ENCODE peak calls at places on chromosomes 7 and 10, in six cellular contexts. O, T, D, H, Q and L are unnamed samples.

GRCh38 chr10:123389520-123389919 is 235.3 kb downstream of the BUB3 start:
- DNase-seq in O (no peak), T (no peak), D (no peak), H (no peak), Q (no peak), L (no peak)

GRCh38 chr7:137871173-137871915 is 24.6 kb upstream of the DGKI start:
- DNase-seq in O (no peak), T (no peak), D (no peak), H (no peak), Q (no peak), L (no peak)

GRCh38 chr10:91705948-91706670 is 73.2 kb upstream of the PPP1R3C start:
- DNase-seq in O (no peak), T (no peak), D (no peak), H (no peak), Q (no peak), L (no peak)

GRCh38 chr7:2710901-2711551 is 23.0 kb downstream of the AMZ1 start:
- DNase-seq in O (no peak), T (no peak), D (no peak), H (no peak), Q (no peak), L (no peak)

GRCh38 chr7:106216517-106217088 is 68.2 kb downstream of the NAMPT start:
- DNase-seq in O (no peak), T (peak; percentile 95), D (peak; percentile 83), H (no peak), Q (peak; percentile 33), L (peak; percentile 88)

GRCh38 chr7:41156268-41156667 is 546.6 kb downstream of the INHBA start:
- DNase-seq in O (no peak), T (no peak), D (no peak), H (no peak), Q (no peak), L (no peak)

GRCh38 chr10:61139230-61139928 is 195.4 kb upstream of the RHOBTB1 start:
- DNase-seq in O (no peak), T (no peak), D (no peak), H (peak; percentile 40), Q (no peak), L (no peak)

GRCh38 chr7:117072620-117073118 is 119.4 kb downstream of the ST7 start:
- DNase-seq in O (no peak), T (peak; percentile 45), D (no peak), H (peak; percentile 77), Q (no peak), L (no peak)

GRCh38 chr10:77383861-77384553 is 253.6 kb downstream of the KCNMA1 start:
- DNase-seq in O (no peak), T (peak; percentile 77), D (no peak), H (no peak), Q (no peak), L (no peak)

GRCh38 chr7:66330961-66331360 is 125.8 kb downstream of the TPST1 start:
- DNase-seq in O (no peak), T (no peak), D (no peak), H (peak; percentile 46), Q (no peak), L (no peak)

GRCh38 chr10:101749033-101749432 is 26.9 kb downstream of the FGF8 start:
- DNase-seq in O (peak; percentile 81), T (no peak), D (no peak), H (no peak), Q (no peak), L (no peak)

GRCh38 chr10:96670786-96671185 is 49.5 kb downstream of the PIK3AP1 start:
- DNase-seq in O (no peak), T (no peak), D (no peak), H (no peak), Q (no peak), L (no peak)

GRCh38 chr10:127254276-127254675 is 57.9 kb upstream of the INSYN2A start:
- DNase-seq in O (no peak), T (no peak), D (no peak), H (no peak), Q (no peak), L (no peak)

GRCh38 chr10:5532231-5532605 is 7.5 kb downstream of the CALML3 start:
- DNase-seq in O (no peak), T (no peak), D (no peak), H (no peak), Q (no peak), L (no peak)

GRCh38 chr7:80334185-80334584 is 177.7 kb downstream of the GNAT3 start:
- DNase-seq in O (no peak), T (no peak), D (no peak), H (no peak), Q (no peak), L (no peak)